ENCODE peak calls at places on chromosomes 13 and 19, in eight cellular contexts. One of them, this sample, is unnamed.
A peak's percentile ranks its signal among the peaks of the same experiment; 100 is the strongest.

GRCh38 chr19:53394522-53394973 is 401 bp upstream of the ZNF765 start:
- DNase-seq in CD8-positive, alpha-beta memory T cell: no peak
- DNase-seq in left ventricle myocardium inferior: peak; percentile 64
- DNase-seq in A549: no peak
- DNase-seq in cardiac muscle cell: peak; percentile 60
- DNase-seq in mesendoderm: peak; percentile 92
- DNase-seq in breast epithelium: peak; percentile 60
- DNase-seq in body of pancreas: peak; percentile 54
- DNase-seq in this sample: peak; percentile 83

GRCh38 chr19:54164369-54165068 is 5.0 kb upstream of the LENG1 start:
- DNase-seq in CD8-positive, alpha-beta memory T cell: peak; percentile 65
- DNase-seq in left ventricle myocardium inferior: no peak
- DNase-seq in A549: peak; percentile 77
- DNase-seq in cardiac muscle cell: peak; percentile 70
- DNase-seq in mesendoderm: peak; percentile 92
- DNase-seq in breast epithelium: no peak
- DNase-seq in body of pancreas: peak; percentile 62
- DNase-seq in this sample: peak; percentile 76

GRCh38 chr19:55303477-55303876 is 19.7 kb downstream of the BRSK1 start:
- DNase-seq in CD8-positive, alpha-beta memory T cell: no peak
- DNase-seq in left ventricle myocardium inferior: no peak
- DNase-seq in A549: no peak
- DNase-seq in cardiac muscle cell: no peak
- DNase-seq in mesendoderm: no peak
- DNase-seq in breast epithelium: no peak
- DNase-seq in body of pancreas: no peak
- DNase-seq in this sample: no peak

GRCh38 chr13:30835442-30835841 is 70.6 kb upstream of the MEDAG start:
- DNase-seq in CD8-positive, alpha-beta memory T cell: no peak
- DNase-seq in left ventricle myocardium inferior: no peak
- DNase-seq in A549: no peak
- DNase-seq in cardiac muscle cell: no peak
- DNase-seq in mesendoderm: no peak
- DNase-seq in breast epithelium: no peak
- DNase-seq in body of pancreas: no peak
- DNase-seq in this sample: no peak

GRCh38 chr13:58855283-58855682 is 1223.7 kb downstream of the PCDH17 start:
- DNase-seq in CD8-positive, alpha-beta memory T cell: no peak
- DNase-seq in left ventricle myocardium inferior: no peak
- DNase-seq in A549: no peak
- DNase-seq in cardiac muscle cell: no peak
- DNase-seq in mesendoderm: peak; percentile 20
- DNase-seq in breast epithelium: no peak
- DNase-seq in body of pancreas: no peak
- DNase-seq in this sample: no peak

GRCh38 chr19:17797397-17798201 is 2.7 kb downstream of the B3GNT3 start:
- DNase-seq in CD8-positive, alpha-beta memory T cell: no peak
- DNase-seq in left ventricle myocardium inferior: no peak
- DNase-seq in A549: peak; percentile 78
- DNase-seq in cardiac muscle cell: no peak
- DNase-seq in mesendoderm: no peak
- DNase-seq in breast epithelium: no peak
- DNase-seq in body of pancreas: peak; percentile 74
- DNase-seq in this sample: no peak

GRCh38 chr19:3403489-3404323 is 37.3 kb downstream of the NFIC start:
- DNase-seq in CD8-positive, alpha-beta memory T cell: no peak
- DNase-seq in left ventricle myocardium inferior: peak; percentile 93
- DNase-seq in A549: no peak
- DNase-seq in cardiac muscle cell: peak; percentile 96
- DNase-seq in mesendoderm: no peak
- DNase-seq in breast epithelium: peak; percentile 89
- DNase-seq in body of pancreas: peak; percentile 97
- DNase-seq in this sample: peak; percentile 97

GRCh38 chr13:60398438-60398891 is 1.4 kb downstream of the TDRD3 start:
- DNase-seq in CD8-positive, alpha-beta memory T cell: no peak
- DNase-seq in left ventricle myocardium inferior: no peak
- DNase-seq in A549: no peak
- DNase-seq in cardiac muscle cell: no peak
- DNase-seq in mesendoderm: no peak
- DNase-seq in breast epithelium: no peak
- DNase-seq in body of pancreas: no peak
- DNase-seq in this sample: peak; percentile 34

GRCh38 chr13:30026093-30026492 is 175.7 kb upstream of the UBL3 start:
- DNase-seq in CD8-positive, alpha-beta memory T cell: no peak
- DNase-seq in left ventricle myocardium inferior: no peak
- DNase-seq in A549: no peak
- DNase-seq in cardiac muscle cell: no peak
- DNase-seq in mesendoderm: no peak
- DNase-seq in breast epithelium: no peak
- DNase-seq in body of pancreas: no peak
- DNase-seq in this sample: no peak

GRCh38 chr19:29858000-29858596 is 46.3 kb downstream of the CCNE1 start:
- DNase-seq in CD8-positive, alpha-beta memory T cell: no peak
- DNase-seq in left ventricle myocardium inferior: no peak
- DNase-seq in A549: peak; percentile 60
- DNase-seq in cardiac muscle cell: peak; percentile 54
- DNase-seq in mesendoderm: peak; percentile 69
- DNase-seq in breast epithelium: peak; percentile 53
- DNase-seq in body of pancreas: peak; percentile 61
- DNase-seq in this sample: no peak

GRCh38 chr19:44718441-44719261 is 19.7 kb downstream of the CEACAM16 start:
- DNase-seq in CD8-positive, alpha-beta memory T cell: no peak
- DNase-seq in left ventricle myocardium inferior: peak; percentile 78
- DNase-seq in A549: peak; percentile 90
- DNase-seq in cardiac muscle cell: peak; percentile 93
- DNase-seq in mesendoderm: peak; percentile 97
- DNase-seq in breast epithelium: peak; percentile 85
- DNase-seq in body of pancreas: peak; percentile 97
- DNase-seq in this sample: peak; percentile 90
- H3K4me3 ChIP-seq in CD8-positive, alpha-beta memory T cell: no peak overlapping the region
- H3K4me3 ChIP-seq in left ventricle myocardium inferior: peak overlapping the region; percentile 55
- H3K4me3 ChIP-seq in A549: peak overlapping the region; percentile 33
- H3K4me3 ChIP-seq in cardiac muscle cell: peak overlapping the region; percentile 15
- H3K4me3 ChIP-seq in mesendoderm: no peak overlapping the region
- H3K4me3 ChIP-seq in breast epithelium: peak overlapping the region; percentile 37
- H3K4me3 ChIP-seq in body of pancreas: no peak overlapping the region
- H3K4me3 ChIP-seq in this sample: peak overlapping the region; percentile 0

GRCh38 chr13:110407021-110407420 is 99.9 kb downstream of the COL4A2 start:
- DNase-seq in CD8-positive, alpha-beta memory T cell: no peak
- DNase-seq in left ventricle myocardium inferior: no peak
- DNase-seq in A549: no peak
- DNase-seq in cardiac muscle cell: no peak
- DNase-seq in mesendoderm: no peak
- DNase-seq in breast epithelium: no peak
- DNase-seq in body of pancreas: no peak
- DNase-seq in this sample: no peak

GRCh38 chr13:110407531-110407930 is 100.4 kb downstream of the COL4A2 start:
- DNase-seq in CD8-positive, alpha-beta memory T cell: no peak
- DNase-seq in left ventricle myocardium inferior: no peak
- DNase-seq in A549: no peak
- DNase-seq in cardiac muscle cell: no peak
- DNase-seq in mesendoderm: no peak
- DNase-seq in breast epithelium: no peak
- DNase-seq in body of pancreas: no peak
- DNase-seq in this sample: no peak

GRCh38 chr13:110404321-110404720 is 97.2 kb downstream of the COL4A2 start:
- DNase-seq in CD8-positive, alpha-beta memory T cell: no peak
- DNase-seq in left ventricle myocardium inferior: no peak
- DNase-seq in A549: no peak
- DNase-seq in cardiac muscle cell: no peak
- DNase-seq in mesendoderm: no peak
- DNase-seq in breast epithelium: no peak
- DNase-seq in body of pancreas: no peak
- DNase-seq in this sample: no peak

GRCh38 chr13:110403721-110404120 is 96.6 kb downstream of the COL4A2 start:
- DNase-seq in CD8-positive, alpha-beta memory T cell: no peak
- DNase-seq in left ventricle myocardium inferior: no peak
- DNase-seq in A549: no peak
- DNase-seq in cardiac muscle cell: no peak
- DNase-seq in mesendoderm: no peak
- DNase-seq in breast epithelium: no peak
- DNase-seq in body of pancreas: no peak
- DNase-seq in this sample: no peak

GRCh38 chr13:110405597-110406450 is 98.7 kb downstream of the COL4A2 start:
- DNase-seq in CD8-positive, alpha-beta memory T cell: no peak
- DNase-seq in left ventricle myocardium inferior: no peak
- DNase-seq in A549: no peak
- DNase-seq in cardiac muscle cell: no peak
- DNase-seq in mesendoderm: no peak
- DNase-seq in breast epithelium: no peak
- DNase-seq in body of pancreas: no peak
- DNase-seq in this sample: peak; percentile 41
- H3K27ac ChIP-seq in CD8-positive, alpha-beta memory T cell: no peak overlapping the region
- H3K27ac ChIP-seq in left ventricle myocardium inferior: peak overlapping the region; percentile 81
- H3K27ac ChIP-seq in A549: no peak overlapping the region
- H3K27ac ChIP-seq in cardiac muscle cell: peak overlapping the region; percentile 57
- H3K27ac ChIP-seq in mesendoderm: no peak overlapping the region
- H3K27ac ChIP-seq in breast epithelium: no peak overlapping the region
- H3K27ac ChIP-seq in body of pancreas: no peak overlapping the region
- H3K27ac ChIP-seq in this sample: peak overlapping the region; percentile 55

GRCh38 chr13:43390101-43390500 is 366.7 kb downstream of the DNAJC15 start:
- DNase-seq in CD8-positive, alpha-beta memory T cell: no peak
- DNase-seq in left ventricle myocardium inferior: no peak
- DNase-seq in A549: no peak
- DNase-seq in cardiac muscle cell: no peak
- DNase-seq in mesendoderm: no peak
- DNase-seq in breast epithelium: no peak
- DNase-seq in body of pancreas: no peak
- DNase-seq in this sample: no peak
- H3K4me3 ChIP-seq in CD8-positive, alpha-beta memory T cell: no peak overlapping the region
- H3K4me3 ChIP-seq in left ventricle myocardium inferior: no peak overlapping the region
- H3K4me3 ChIP-seq in A549: no peak overlapping the region
- H3K4me3 ChIP-seq in cardiac muscle cell: no peak overlapping the region
- H3K4me3 ChIP-seq in mesendoderm: no peak overlapping the region
- H3K4me3 ChIP-seq in breast epithelium: no peak overlapping the region
- H3K4me3 ChIP-seq in body of pancreas: no peak overlapping the region
- H3K4me3 ChIP-seq in this sample: no peak overlapping the region

GRCh38 chr13:73708393-73708985 is 425.7 kb downstream of the KLF12 start:
- DNase-seq in CD8-positive, alpha-beta memory T cell: peak; percentile 61
- DNase-seq in left ventricle myocardium inferior: no peak
- DNase-seq in A549: peak; percentile 33
- DNase-seq in cardiac muscle cell: peak; percentile 68
- DNase-seq in mesendoderm: peak; percentile 76
- DNase-seq in breast epithelium: no peak
- DNase-seq in body of pancreas: peak; percentile 61
- DNase-seq in this sample: no peak

GRCh38 chr13:73704587-73704986 is 429.6 kb downstream of the KLF12 start:
- DNase-seq in CD8-positive, alpha-beta memory T cell: no peak
- DNase-seq in left ventricle myocardium inferior: no peak
- DNase-seq in A549: no peak
- DNase-seq in cardiac muscle cell: no peak
- DNase-seq in mesendoderm: no peak
- DNase-seq in breast epithelium: no peak
- DNase-seq in body of pancreas: no peak
- DNase-seq in this sample: no peak

GRCh38 chr13:73702419-73703071 is 431.7 kb downstream of the KLF12 start:
- DNase-seq in CD8-positive, alpha-beta memory T cell: peak; percentile 43
- DNase-seq in left ventricle myocardium inferior: no peak
- DNase-seq in A549: no peak
- DNase-seq in cardiac muscle cell: peak; percentile 19
- DNase-seq in mesendoderm: peak; percentile 13
- DNase-seq in breast epithelium: no peak
- DNase-seq in body of pancreas: no peak
- DNase-seq in this sample: no peak

GRCh38 chr13:73698859-73699258 is 435.3 kb downstream of the KLF12 start:
- DNase-seq in CD8-positive, alpha-beta memory T cell: no peak
- DNase-seq in left ventricle myocardium inferior: no peak
- DNase-seq in A549: no peak
- DNase-seq in cardiac muscle cell: no peak
- DNase-seq in mesendoderm: no peak
- DNase-seq in breast epithelium: no peak
- DNase-seq in body of pancreas: no peak
- DNase-seq in this sample: no peak

GRCh38 chr13:73703606-73704005 is 430.6 kb downstream of the KLF12 start:
- DNase-seq in CD8-positive, alpha-beta memory T cell: no peak
- DNase-seq in left ventricle myocardium inferior: no peak
- DNase-seq in A549: no peak
- DNase-seq in cardiac muscle cell: no peak
- DNase-seq in mesendoderm: no peak
- DNase-seq in breast epithelium: no peak
- DNase-seq in body of pancreas: no peak
- DNase-seq in this sample: no peak
- H3K27ac ChIP-seq in CD8-positive, alpha-beta memory T cell: no peak overlapping the region
- H3K27ac ChIP-seq in left ventricle myocardium inferior: no peak overlapping the region
- H3K27ac ChIP-seq in A549: no peak overlapping the region
- H3K27ac ChIP-seq in cardiac muscle cell: no peak overlapping the region
- H3K27ac ChIP-seq in mesendoderm: no peak overlapping the region
- H3K27ac ChIP-seq in breast epithelium: no peak overlapping the region
- H3K27ac ChIP-seq in body of pancreas: no peak overlapping the region
- H3K27ac ChIP-seq in this sample: no peak overlapping the region

GRCh38 chr13:21837288-21837687 is 166.4 kb downstream of the FGF9 start:
- DNase-seq in CD8-positive, alpha-beta memory T cell: no peak
- DNase-seq in left ventricle myocardium inferior: no peak
- DNase-seq in A549: no peak
- DNase-seq in cardiac muscle cell: no peak
- DNase-seq in mesendoderm: no peak
- DNase-seq in breast epithelium: no peak
- DNase-seq in body of pancreas: no peak
- DNase-seq in this sample: no peak
- H3K4me3 ChIP-seq in CD8-positive, alpha-beta memory T cell: no peak overlapping the region
- H3K4me3 ChIP-seq in left ventricle myocardium inferior: no peak overlapping the region
- H3K4me3 ChIP-seq in A549: no peak overlapping the region
- H3K4me3 ChIP-seq in cardiac muscle cell: no peak overlapping the region
- H3K4me3 ChIP-seq in mesendoderm: no peak overlapping the region
- H3K4me3 ChIP-seq in breast epithelium: no peak overlapping the region
- H3K4me3 ChIP-seq in body of pancreas: no peak overlapping the region
- H3K4me3 ChIP-seq in this sample: no peak overlapping the region

This sample was measured in right cardiac atrium.